ENCODE peak calls at places on chromosomes 1 and 21, in seven cellular contexts. K is iPS DF 6.9, R is NCI-H1436, N is RWPE1, J is substantia nigra, Z is AG09309, A is cardiac fibroblast. G is an unnamed sample.
A peak's percentile ranks its signal among the peaks of the same experiment; 100 is the strongest.

GRCh38 chr1:208604295-208604694 is 360.1 kb upstream of the PLXNA2 start:
- DNase-seq in K (no peak), R (no peak), N (peak; percentile 61), J (no peak), Z (no peak), A (no peak), G (peak; percentile 71)

GRCh38 chr1:102834688-102835320 is 273.5 kb downstream of the COL11A1 start:
- DNase-seq in K (no peak), R (no peak), N (no peak), J (no peak), Z (no peak), A (peak; percentile 49), G (peak; percentile 39)

GRCh38 chr1:65953170-65953569 is 160.5 kb downstream of the PDE4B start:
- DNase-seq in K (no peak), R (no peak), N (no peak), J (no peak), Z (no peak), A (no peak), G (no peak)

GRCh38 chr1:44973645-44974044 is 12.8 kb downstream of the EIF2B3 start:
- DNase-seq in K (no peak), R (no peak), N (no peak), J (no peak), Z (no peak), A (no peak), G (no peak)

GRCh38 chr1:35717911-35718476 is 690 bp downstream of the C1orf216 start:
- DNase-seq in K (no peak), R (peak; percentile 3), N (peak; percentile 43), J (peak; percentile 27), Z (peak; percentile 17), A (peak; percentile 77), G (peak; percentile 74)

GRCh38 chr1:218715961-218716669 is 371.0 kb downstream of the TGFB2 start:
- DNase-seq in K (no peak), R (no peak), N (no peak), J (no peak), Z (no peak), A (no peak), G (no peak)

GRCh38 chr1:152034324-152034653 is 2.5 kb downstream of the S100A11 start:
- DNase-seq in K (no peak), R (no peak), N (no peak), J (no peak), Z (no peak), A (no peak), G (no peak)

GRCh38 chr1:206419250-206419649 is 51.0 kb upstream of the IKBKE start:
- DNase-seq in K (no peak), R (no peak), N (peak; percentile 75), J (no peak), Z (no peak), A (peak; percentile 36), G (no peak)

GRCh38 chr21:34802180-34802899 is 133.5 kb downstream of the CLIC6 start:
- DNase-seq in K (no peak), R (no peak), N (no peak), J (no peak), Z (no peak), A (peak; percentile 60), G (no peak)

GRCh38 chr1:212982430-212983152 is 32.2 kb downstream of the VASH2 start:
- DNase-seq in K (no peak), R (peak; percentile 7), N (no peak), J (no peak), Z (no peak), A (no peak), G (no peak)

GRCh38 chr1:207913951-207914350 is 3.0 kb upstream of the CD34 start:
- DNase-seq in K (no peak), R (no peak), N (no peak), J (no peak), Z (no peak), A (no peak), G (no peak)

GRCh38 chr1:84887261-84887934 is 5.6 kb downstream of the LPAR3 start:
- DNase-seq in K (no peak), R (no peak), N (peak; percentile 90), J (no peak), Z (peak; percentile 32), A (peak; percentile 82), G (no peak)

GRCh38 chr1:72109916-72110315 is 172.4 kb downstream of the NEGR1 start:
- DNase-seq in K (no peak), R (no peak), N (no peak), J (no peak), Z (no peak), A (no peak), G (no peak)

GRCh38 chr1:81157686-81158085 is 643.0 kb upstream of the ADGRL2 start:
- DNase-seq in K (no peak), R (no peak), N (no peak), J (no peak), Z (no peak), A (peak; percentile 46), G (no peak)

GRCh38 chr1:178434899-178435298 is 61.9 kb downstream of the CLEC20A start:
- DNase-seq in K (no peak), R (no peak), N (no peak), J (no peak), Z (no peak), A (no peak), G (no peak)

GRCh38 chr1:9101510-9102146 is 27.3 kb downstream of the GPR157 start:
- DNase-seq in K (peak; percentile 58), R (no peak), N (peak; percentile 62), J (peak; percentile 25), Z (no peak), A (peak; percentile 76), G (peak; percentile 60)

GRCh38 chr1:173868266-173869107 is at the start of gene ZBTB37:
- DNase-seq in K (peak; percentile 72), R (peak; percentile 87), N (peak; percentile 88), J (peak; percentile 83), Z (no peak), A (no peak), G (peak; percentile 83)

GRCh38 chr1:201530741-201531521 is 8.0 kb upstream of the NAV1 start:
- DNase-seq in K (no peak), R (peak; percentile 76), N (peak; percentile 78), J (peak; percentile 81), Z (peak; percentile 84), A (peak; percentile 89), G (peak; percentile 45)

GRCh38 chr1:1963570-1963969 is 40.0 kb downstream of the CFAP74 start:
- DNase-seq in K (no peak), R (no peak), N (no peak), J (no peak), Z (no peak), A (no peak), G (no peak)

GRCh38 chr1:159443063-159443750 is 3.7 kb downstream of the OR10J1 start:
- DNase-seq in K (no peak), R (no peak), N (no peak), J (no peak), Z (no peak), A (no peak), G (no peak)

GRCh38 chr1:232650433-232650832 is 20.5 kb upstream of the SIPA1L2 start:
- DNase-seq in K (no peak), R (no peak), N (no peak), J (no peak), Z (no peak), A (no peak), G (no peak)

GRCh38 chr1:10897981-10898728 is 101.7 kb upstream of the CASZ1 start:
- DNase-seq in K (no peak), R (no peak), N (no peak), J (no peak), Z (no peak), A (peak; percentile 71), G (no peak)

GRCh38 chr1:204222006-204222872 is 8.5 kb upstream of the GOLT1A start:
- DNase-seq in K (no peak), R (no peak), N (no peak), J (no peak), Z (no peak), A (no peak), G (no peak)

GRCh38 chr1:40712997-40713396 is 21.5 kb downstream of the NFYC start:
- DNase-seq in K (no peak), R (no peak), N (no peak), J (no peak), Z (no peak), A (peak; percentile 50), G (no peak)

GRCh38 chr1:246528933-246529731 is 22.1 kb upstream of the SMYD3 start:
- DNase-seq in K (no peak), R (no peak), N (no peak), J (no peak), Z (no peak), A (no peak), G (no peak)

GRCh38 chr1:30853350-30853749 is 55.2 kb downstream of the SDC3 start:
- DNase-seq in K (no peak), R (no peak), N (no peak), J (no peak), Z (no peak), A (no peak), G (no peak)

GRCh38 chr21:37636152-37636860 is 269.7 kb downstream of the DYRK1A start:
- DNase-seq in K (no peak), R (no peak), N (peak; percentile 66), J (no peak), Z (peak; percentile 79), A (peak; percentile 88), G (no peak)

GRCh38 chr1:31704261-31705079 is 653 bp upstream of the COL16A1 start:
- DNase-seq in K (no peak), R (peak; percentile 21), N (no peak), J (no peak), Z (no peak), A (peak; percentile 66), G (no peak)

GRCh38 chr1:244651956-244652698 is 799 bp upstream of the DESI2 start:
- DNase-seq in K (no peak), R (no peak), N (no peak), J (no peak), Z (no peak), A (no peak), G (peak; percentile 47)

GRCh38 chr1:235917267-235917811 is 50.6 kb upstream of the LYST start:
- DNase-seq in K (no peak), R (peak; percentile 75), N (peak; percentile 97), J (peak; percentile 60), Z (peak; percentile 99), A (peak; percentile 100), G (peak; percentile 100)